ENCODE peak calls at places on chromosomes 12 and 14, in five cellular contexts. U is heart left ventricle, Q is neural progenitor cell, O is mucosa of descending colon, D is cardiac muscle cell. S is an unnamed sample.

GRCh38 chr14:73239463-73240241 is 2.3 kb downstream of the PAPLN start:
- DNase-seq in O (peak; percentile 50), D (peak; percentile 43), U (no peak), Q (peak; percentile 67), S (no peak)

GRCh38 chr14:75803768-75804167 is 142.7 kb downstream of the TTLL5 start:
- DNase-seq in U (no peak), Q (peak; percentile 85), O (no peak), D (peak; percentile 71), S (no peak)

GRCh38 chr12:105041186-105041585 is 43.1 kb downstream of the ALDH1L2 start:
- DNase-seq in Q (no peak), U (no peak), D (no peak), O (no peak), S (no peak)

GRCh38 chr12:100138048-100138907 is 4.4 kb downstream of the BLTP3B start:
- DNase-seq in D (peak; percentile 30), O (no peak), Q (no peak), U (no peak), S (no peak)

GRCh38 chr12:126069549-126070165 is 1004.4 kb downstream of the AACS start:
- DNase-seq in D (peak; percentile 67), O (no peak), U (no peak), Q (peak; percentile 85), S (no peak)

GRCh38 chr12:30866256-30866655 is 60.3 kb upstream of the TSPAN11 start:
- DNase-seq in Q (no peak), U (no peak), D (no peak), O (no peak), S (no peak)

GRCh38 chr12:90280564-90281058 is 572.0 kb upstream of the ATP2B1 start:
- DNase-seq in Q (no peak), D (no peak), O (no peak), U (no peak), S (no peak)

GRCh38 chr14:21039059-21039422 is 3.1 kb upstream of the RNASE7 start:
- DNase-seq in D (peak; percentile 65), U (peak; percentile 87), Q (no peak), O (peak; percentile 85), S (no peak)

GRCh38 chr12:128920468-128920867 is 67.2 kb downstream of the GLT1D1 start:
- DNase-seq in Q (no peak), D (no peak), U (no peak), O (no peak), S (no peak)

GRCh38 chr14:95389471-95390011 is 69.8 kb upstream of the CLMN start:
- DNase-seq in Q (no peak), U (peak; percentile 84), O (no peak), D (no peak), S (no peak)

GRCh38 chr12:57759360-57759980 is 4.6 kb downstream of the MARCHF9 start:
- DNase-seq in D (peak; percentile 42), Q (no peak), O (no peak), U (no peak), S (no peak)

GRCh38 chr12:54958048-54958658 is 26.4 kb downstream of the TESPA1 start:
- DNase-seq in U (no peak), O (no peak), Q (peak; percentile 74), D (peak; percentile 72), S (no peak)

GRCh38 chr14:83425138-83425537 is 1891.5 kb upstream of the SEL1L start:
- DNase-seq in O (no peak), Q (no peak), U (no peak), D (no peak), S (no peak)

GRCh38 chr14:39229222-39229543 is 4.5 kb upstream of the MIA2 start:
- DNase-seq in O (no peak), Q (no peak), U (no peak), D (no peak), S (no peak)

GRCh38 chr12:128944956-128945355 is 91.7 kb downstream of the GLT1D1 start:
- DNase-seq in U (no peak), D (no peak), O (no peak), Q (no peak), S (no peak)

GRCh38 chr12:44342371-44342770 is 506.5 kb downstream of the TMEM117 start:
- DNase-seq in O (no peak), Q (no peak), U (no peak), D (no peak), S (no peak)

GRCh38 chr14:55446127-55446736 is 5.8 kb upstream of the TBPL2 start:
- DNase-seq in U (no peak), D (peak; percentile 93), Q (peak; percentile 91), O (no peak), S (peak; percentile 24)

GRCh38 chr12:71846322-71846940 is 6.9 kb downstream of the TBC1D15 start:
- DNase-seq in Q (no peak), D (peak; percentile 5), U (no peak), O (no peak), S (no peak)

GRCh38 chr14:93818857-93819256 is 30.6 kb upstream of the PRIMA1 start:
- DNase-seq in D (no peak), Q (no peak), U (no peak), O (no peak), S (no peak)

GRCh38 chr12:56629459-56630179 is 507 bp downstream of the BAZ2A start:
- DNase-seq in Q (peak; percentile 34), D (no peak), O (peak; percentile 71), U (no peak), S (no peak)

GRCh38 chr12:85642810-85643209 is 193.4 kb downstream of the RASSF9 start:
- DNase-seq in D (peak; percentile 2), Q (peak; percentile 14), O (no peak), U (no peak), S (no peak)

GRCh38 chr14:55336691-55337090 is 65.5 kb downstream of the FBXO34 start:
- DNase-seq in D (no peak), O (no peak), Q (no peak), U (no peak), S (no peak)

GRCh38 chr12:103205906-103206305 is 248.4 kb downstream of the ASCL1 start:
- DNase-seq in O (no peak), Q (no peak), D (no peak), U (no peak), S (no peak)

GRCh38 chr14:64515053-64515452 is 10.5 kb downstream of the ZBTB1 start:
- DNase-seq in D (no peak), Q (no peak), U (no peak), O (no peak), S (no peak)

GRCh38 chr12:69987453-69988102 is 162.6 kb downstream of the MYRFL start:
- DNase-seq in U (no peak), O (no peak), Q (no peak), D (peak; percentile 13), S (no peak)

GRCh38 chr12:10182662-10183061 is 3.8 kb downstream of the TMEM52B start:
- DNase-seq in O (no peak), Q (no peak), D (no peak), U (no peak), S (no peak)

GRCh38 chr14:32820686-32821085 is 118.0 kb upstream of the NPAS3 start:
- DNase-seq in D (peak; percentile 26), O (no peak), U (no peak), Q (no peak), S (no peak)

GRCh38 chr12:50251619-50252300 is 31.6 kb downstream of the LIMA1 start:
- DNase-seq in Q (no peak), O (no peak), U (no peak), D (no peak), S (no peak)

GRCh38 chr14:32702571-32702970 is 236.1 kb upstream of the NPAS3 start:
- DNase-seq in Q (peak; percentile 78), D (peak; percentile 41), U (peak; percentile 58), O (peak; percentile 48), S (no peak)

GRCh38 chr12:119480551-119480950 is 113.0 kb upstream of the TMEM233 start:
- DNase-seq in D (no peak), Q (no peak), O (no peak), U (no peak), S (no peak)

DNA sequence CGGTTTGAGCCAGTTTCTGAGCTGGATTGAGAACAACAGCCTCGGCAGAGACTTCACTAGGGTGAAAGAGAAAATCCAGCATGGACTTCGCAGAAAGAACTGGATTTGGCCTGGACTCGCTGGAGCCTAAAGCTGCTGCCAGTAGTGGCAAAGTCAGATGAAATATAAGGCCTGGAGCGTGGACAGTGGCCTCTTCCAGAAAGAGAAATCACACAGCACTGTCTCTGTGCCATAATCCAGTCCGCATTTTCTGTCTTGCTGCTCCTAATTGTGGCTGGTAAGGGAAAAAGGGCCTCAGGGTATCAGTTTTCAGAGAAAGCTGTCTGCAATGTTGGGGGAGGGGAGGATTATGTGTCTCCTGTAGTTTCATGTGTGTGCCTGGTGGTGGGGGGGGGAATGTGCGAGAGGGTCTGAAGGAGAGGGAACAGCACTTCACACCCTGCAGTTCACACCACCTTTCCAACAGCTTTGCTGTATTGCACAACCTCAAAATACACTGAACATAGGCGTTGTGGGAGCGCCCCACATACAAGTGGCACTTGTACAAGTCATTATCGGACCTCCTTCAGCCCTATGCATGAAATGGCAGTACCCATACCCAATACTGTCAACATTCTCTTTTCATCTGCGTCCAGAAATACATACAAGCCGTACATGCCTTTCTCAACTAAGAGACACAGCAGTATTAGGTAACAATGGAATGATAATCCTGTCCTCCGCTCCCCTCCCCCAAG is 107.6 kb upstream of the ATF7IP start:
- DNase-seq in Q (peak; percentile 96), U (no peak), D (peak; percentile 97), O (peak; percentile 63), S (no peak)
- TF ChIP-seq CTCF in Q (peak; percentile 14), U (no peak), D (no peak), O (no peak), S (no peak)

GRCh38 chr12:124392271-124392990 is 97.5 kb downstream of the RFLNA start:
- DNase-seq in U (no peak), O (peak; percentile 78), Q (peak; percentile 55), D (peak; percentile 24), S (no peak)
- TF ChIP-seq CTCF in U (peak; percentile 9), O (no peak), Q (no peak), D (peak; percentile 21), S (no peak)

DNA sequence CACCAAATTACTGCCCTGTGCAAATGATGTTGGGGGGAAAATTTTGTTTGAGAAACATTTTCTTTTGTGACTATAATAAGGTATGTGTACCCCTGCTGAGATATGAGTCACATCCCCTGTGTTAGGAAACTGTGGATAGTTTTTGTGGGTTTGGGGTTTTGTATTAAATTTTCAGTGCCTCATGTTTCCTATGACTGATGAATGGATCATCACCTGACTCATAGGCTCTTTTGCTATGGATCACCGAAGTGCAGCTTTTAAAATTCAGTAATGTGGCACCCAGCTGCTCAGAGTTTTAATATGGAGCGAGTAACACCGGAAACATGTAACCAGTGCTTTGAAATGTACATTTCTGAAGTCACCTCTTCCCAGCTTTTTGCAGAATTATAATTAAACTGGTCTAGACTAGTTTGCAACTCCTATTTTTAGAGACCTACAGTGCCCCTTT is 167.4 kb upstream of the HMGA2 start:
- DNase-seq in O (no peak), D (no peak), Q (no peak), U (no peak), S (no peak)
- TF ChIP-seq CTCF in O (no peak), D (no peak), Q (no peak), U (no peak), S (no peak)

DNA sequence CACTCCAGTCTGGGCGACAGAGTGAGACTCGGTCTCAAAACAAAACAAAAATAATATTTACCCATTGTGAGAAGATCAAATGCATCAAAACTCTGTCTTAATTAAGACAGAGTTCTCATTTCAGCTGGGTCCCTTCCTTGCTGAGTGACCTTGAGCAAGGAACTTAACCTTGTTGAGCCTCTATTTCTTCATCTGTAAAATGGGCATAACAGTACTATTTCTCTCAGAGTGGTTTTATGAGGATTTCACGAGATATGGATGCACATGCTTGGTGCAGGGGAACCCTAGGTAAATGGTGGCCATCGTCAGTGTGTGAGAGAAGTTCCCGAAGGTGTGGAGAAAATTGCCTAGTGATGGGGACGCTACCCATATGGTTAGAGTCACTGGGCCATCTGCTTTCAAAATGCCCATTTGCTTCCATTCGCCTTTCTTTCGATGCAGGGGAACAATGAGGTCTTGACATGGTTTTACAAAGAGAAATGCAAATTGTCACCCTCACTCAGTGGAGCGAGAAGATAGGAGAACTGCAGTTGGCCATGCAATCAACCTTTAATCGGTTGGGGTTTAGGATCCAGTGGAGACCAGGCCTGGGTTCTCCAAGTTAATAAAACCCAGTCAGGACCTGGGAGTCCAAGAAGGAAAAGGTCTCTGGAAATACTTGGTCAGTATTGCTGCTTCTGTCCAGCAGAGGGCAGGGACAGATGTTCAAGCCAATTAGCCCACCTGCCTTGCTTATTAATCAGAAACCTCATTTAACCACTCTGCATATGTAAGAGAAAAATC is 37.1 kb downstream of the CFAP251 start:
- DNase-seq in O (no peak), D (peak; percentile 40), U (no peak), Q (peak; percentile 43), S (no peak)
- TF ChIP-seq CTCF in O (no peak), D (peak; percentile 66), U (peak; percentile 35), Q (peak; percentile 66), S (peak; percentile 32)

S was measured in D721Med.